ENCODE peak calls at places on chromosome 15, in six cellular contexts. V, E, W, M, Q and K are unnamed samples.

GRCh38 chr15:71792521-71792920 is 17.8 kb upstream of the NR2E3 start:
- DNase-seq in Q (peak; percentile 72), E (no peak), V (no peak), M (no peak), W (no peak), K (peak; percentile 44)

GRCh38 chr15:57297163-57297593 is 79.1 kb upstream of the CGNL1 start:
- DNase-seq in E (no peak), V (no peak), M (no peak), W (no peak), Q (no peak), K (no peak)

GRCh38 chr15:98801234-98801561 is 152.9 kb downstream of the IGF1R start:
- DNase-seq in M (no peak), V (no peak), E (no peak), Q (no peak), W (peak; percentile 62), K (no peak)

GRCh38 chr15:74174966-74175270 is 1.4 kb downstream of the ISLR start:
- DNase-seq in W (no peak), E (peak; percentile 77), M (no peak), Q (no peak), V (no peak), K (no peak)

GRCh38 chr15:98966036-98966787 is 41.4 kb downstream of the PGPEP1L start:
- DNase-seq in M (no peak), Q (peak; percentile 54), W (no peak), V (no peak), E (no peak), K (no peak)

GRCh38 chr15:72487070-72487797 is 13.1 kb downstream of the ARIH1 start:
- DNase-seq in Q (peak; percentile 52), M (no peak), W (no peak), V (no peak), E (no peak), K (no peak)

GRCh38 chr15:27679621-27680521 is 419.2 kb downstream of the OCA2 start:
- DNase-seq in M (no peak), Q (no peak), E (no peak), W (no peak), V (no peak), K (no peak)

GRCh38 chr15:71333839-71334238 is 218.6 kb downstream of the THSD4 start:
- DNase-seq in V (no peak), M (no peak), W (no peak), E (no peak), Q (peak; percentile 71), K (peak; percentile 33)

GRCh38 chr15:98872777-98873176 is 134.8 kb downstream of the PGPEP1L start:
- DNase-seq in M (no peak), E (no peak), W (no peak), Q (peak; percentile 50), V (no peak), K (no peak)

GRCh38 chr15:93088200-93088980 is 621 bp downstream of the RGMA start:
- DNase-seq in W (peak; percentile 51), V (peak; percentile 44), M (no peak), Q (peak; percentile 52), E (peak; percentile 83), K (no peak)

GRCh38 chr15:100911086-100911485 is 8.1 kb upstream of the LRRK1 start:
- DNase-seq in E (peak; percentile 39), Q (no peak), W (no peak), M (no peak), V (no peak), K (no peak)

GRCh38 chr15:100224206-100225185 is 117.3 kb downstream of the ADAMTS17 start:
- DNase-seq in E (no peak), V (no peak), M (no peak), Q (no peak), W (no peak), K (no peak)

GRCh38 chr15:67547836-67548531 is 5.5 kb downstream of the MAP2K5 start:
- DNase-seq in W (no peak), Q (peak; percentile 57), M (no peak), V (no peak), E (no peak), K (no peak)

GRCh38 chr15:40243126-40243810 is 4.4 kb downstream of the PAK6 start:
- DNase-seq in V (no peak), Q (no peak), M (no peak), W (no peak), E (no peak), K (no peak)

GRCh38 chr15:28125673-28126651 is 26.8 kb upstream of the OCA2 start:
- DNase-seq in Q (peak; percentile 80), V (no peak), E (peak; percentile 25), M (no peak), W (peak; percentile 54), K (peak; percentile 24)

GRCh38 chr15:101348643-101349496 is 53.8 kb upstream of the SNRPA1 start:
- DNase-seq in V (peak; percentile 70), Q (no peak), W (no peak), M (peak; percentile 67), E (no peak), K (no peak)

GRCh38 chr15:44585633-44586032 is 48.7 kb downstream of the EIF3J start:
- DNase-seq in V (no peak), W (no peak), M (no peak), E (no peak), Q (no peak), K (no peak)

GRCh38 chr15:101329309-101329863 is 34.3 kb upstream of the SNRPA1 start:
- DNase-seq in Q (no peak), W (no peak), M (no peak), E (no peak), V (no peak), K (no peak)

GRCh38 chr15:83061680-83062079 is 5.4 kb downstream of the BTBD1 start:
- DNase-seq in M (no peak), V (no peak), E (no peak), W (no peak), Q (peak; percentile 53), K (no peak)

GRCh38 chr15:96349933-96350292 is 19.4 kb downstream of the NR2F2 start:
- DNase-seq in E (no peak), Q (no peak), M (peak; percentile 14), W (no peak), V (no peak), K (no peak)

GRCh38 chr15:72009207-72009606 is 108.7 kb downstream of the MYO9A start:
- DNase-seq in M (peak; percentile 40), Q (no peak), W (no peak), E (no peak), V (peak; percentile 50), K (no peak)

GRCh38 chr15:78437107-78437761 is 782 bp upstream of the IREB2 start:
- DNase-seq in M (no peak), Q (no peak), V (no peak), E (no peak), W (no peak), K (no peak)

GRCh38 chr15:89772933-89773583 is 3.1 kb upstream of the MESP2 start:
- DNase-seq in Q (peak; percentile 71), W (no peak), V (peak; percentile 19), E (no peak), M (no peak), K (no peak)

GRCh38 chr15:74334127-74334526 is 33.3 kb downstream of the CYP11A1 start:
- DNase-seq in W (no peak), Q (no peak), E (no peak), M (no peak), V (no peak), K (no peak)

GRCh38 chr15:62440731-62441130 is 275.6 kb upstream of the C2CD4B start:
- DNase-seq in W (no peak), Q (no peak), E (no peak), M (no peak), V (no peak), K (no peak)
- H3K4me3 ChIP-seq in W (no peak overlapping the region), Q (peak overlapping the region; percentile 29), E (no peak overlapping the region), M (no peak overlapping the region), V (no peak overlapping the region), K (no peak overlapping the region)

DNA sequence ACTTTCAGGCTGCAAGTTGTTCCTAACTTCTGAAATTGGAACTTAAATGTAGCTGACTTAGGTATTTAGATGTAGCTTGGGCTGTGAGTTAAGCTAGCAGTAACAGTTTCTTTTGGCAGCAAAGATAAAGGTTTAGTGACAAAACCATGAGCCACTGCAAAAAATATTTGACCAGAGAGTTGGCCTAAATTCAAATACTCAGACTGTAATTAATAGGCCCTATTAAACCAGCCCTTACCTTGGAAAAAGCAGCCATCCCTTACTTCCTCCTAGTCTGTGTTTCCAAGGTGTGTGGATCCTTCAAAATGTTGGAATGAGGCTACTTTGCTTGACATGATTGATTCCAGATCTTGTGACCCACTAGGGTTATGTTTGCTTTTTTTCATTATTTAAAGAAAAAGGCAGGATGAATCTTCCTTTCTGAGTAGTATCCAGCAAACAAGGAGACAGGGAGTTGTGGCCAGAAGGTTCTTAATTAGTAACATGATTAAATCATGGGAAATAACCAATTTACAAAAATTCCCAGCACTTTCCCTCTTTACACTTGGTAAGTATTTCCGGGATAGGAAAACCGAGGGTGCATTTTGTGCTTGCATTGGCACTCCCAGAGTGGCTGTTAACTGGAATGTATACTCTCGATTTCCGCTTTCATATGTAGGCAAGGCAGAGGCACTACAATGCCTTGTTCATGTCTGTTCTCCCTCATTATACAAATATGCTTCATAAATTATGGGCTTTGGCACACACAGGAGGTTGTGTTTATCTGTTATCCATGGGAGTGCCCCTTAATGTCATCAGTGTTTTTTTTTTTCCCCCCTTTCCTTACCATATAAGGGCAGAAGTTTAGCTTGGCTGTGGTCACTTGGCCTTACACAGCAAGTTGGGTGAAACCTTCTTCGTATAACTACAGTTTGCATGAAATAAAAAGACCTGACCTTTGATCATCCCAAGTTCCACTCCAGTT is 8.5 kb downstream of the TPM1 start:
- DNase-seq in W (no peak), Q (no peak), E (no peak), V (no peak), M (peak; percentile 74), K (no peak)
- H3K4me3 ChIP-seq in W (no peak overlapping the region), Q (peak overlapping the region; percentile 91), E (no peak overlapping the region), V (no peak overlapping the region), M (no peak overlapping the region), K (no peak overlapping the region)

DNA sequence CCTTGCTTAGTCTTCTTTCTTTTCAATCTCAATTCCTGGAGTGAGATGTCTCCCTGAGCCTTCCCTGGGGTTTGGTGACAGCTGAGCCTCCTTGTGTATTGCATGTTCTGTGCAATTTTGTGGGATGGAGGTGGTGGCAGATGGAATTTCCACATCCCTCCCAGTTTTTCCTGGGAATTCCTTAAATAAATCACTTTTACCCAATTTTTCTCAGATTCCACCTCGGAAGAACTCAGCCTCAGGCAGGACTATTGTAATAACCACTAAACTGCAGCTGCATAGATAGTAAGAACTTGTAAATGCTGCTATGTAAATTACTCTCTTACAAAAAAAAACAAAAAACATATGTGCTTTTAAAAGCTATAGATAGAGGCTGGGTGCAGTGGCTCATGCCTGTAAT is 88.5 kb upstream of the ABHD17C start:
- DNase-seq in E (no peak), W (no peak), Q (no peak), V (no peak), M (no peak), K (no peak)
- H3K4me3 ChIP-seq in E (no peak overlapping the region), W (no peak overlapping the region), Q (no peak overlapping the region), V (no peak overlapping the region), M (no peak overlapping the region), K (no peak overlapping the region)

GRCh38 chr15:59362339-59362738 is 10.3 kb downstream of the MYO1E start:
- DNase-seq in M (no peak), W (no peak), V (no peak), Q (no peak), E (no peak), K (no peak)
- H3K4me3 ChIP-seq in M (no peak overlapping the region), W (no peak overlapping the region), V (no peak overlapping the region), Q (no peak overlapping the region), E (no peak overlapping the region), K (no peak overlapping the region)